ENCODE peak calls at places on chromosomes 3 and 15, in five cellular contexts. E, J, K, S and Y are unnamed samples.

GRCh38 chr3:197435426-197435825 is 120.3 kb downstream of the BDH1 start:
- DNase-seq in E (no peak), J (no peak), K (no peak), S (no peak), Y (no peak)

GRCh38 chr3:172145287-172145686 is 105.9 kb downstream of the FNDC3B start:
- DNase-seq in E (no peak), J (no peak), K (no peak), S (no peak), Y (no peak)

GRCh38 chr15:60421544-60421943 is 23.8 kb upstream of the ANXA2 start:
- DNase-seq in E (no peak), J (peak; percentile 89), K (peak; percentile 63), S (no peak), Y (no peak)

GRCh38 chr15:53539878-53540277 is 219.6 kb downstream of the WDR72 start:
- DNase-seq in E (no peak), J (no peak), K (no peak), S (no peak), Y (no peak)

GRCh38 chr3:115397433-115397832 is 225.9 kb upstream of the GAP43 start:
- DNase-seq in E (no peak), J (peak; percentile 76), K (no peak), S (no peak), Y (no peak)

GRCh38 chr3:157107644-157108133 is 52.3 kb downstream of the CCNL1 start:
- DNase-seq in E (no peak), J (no peak), K (no peak), S (no peak), Y (no peak)

GRCh38 chr3:190424478-190425439 is 24.9 kb downstream of the TMEM207 start:
- DNase-seq in E (peak; percentile 35), J (peak; percentile 76), K (peak; percentile 77), S (peak; percentile 79), Y (peak; percentile 75)

GRCh38 chr3:142817897-142818296 is 71.0 kb downstream of the PCOLCE2 start:
- DNase-seq in E (no peak), J (no peak), K (no peak), S (no peak), Y (no peak)

GRCh38 chr3:137970914-137971831 is 38.8 kb upstream of the CLDN18 start:
- DNase-seq in E (peak; percentile 62), J (peak; percentile 50), K (peak; percentile 64), S (peak; percentile 93), Y (peak; percentile 90)

GRCh38 chr15:39299506-39300267 is 281.2 kb upstream of the THBS1 start:
- DNase-seq in E (no peak), J (peak; percentile 71), K (no peak), S (no peak), Y (no peak)
- H3K14ac ChIP-seq in E (no peak overlapping the region), J (peak overlapping the region; percentile 98), K (no peak overlapping the region), S (no peak overlapping the region), Y (no peak overlapping the region)

GRCh38 chr3:152199069-152199838 is 69.5 kb upstream of the MBNL1 start:
- DNase-seq in E (no peak), J (no peak), K (no peak), S (no peak), Y (no peak)

GRCh38 chr3:152197937-152198336 is 70.8 kb upstream of the MBNL1 start:
- DNase-seq in E (no peak), J (no peak), K (no peak), S (no peak), Y (no peak)

GRCh38 chr3:152198655-152199054 is 70.1 kb upstream of the MBNL1 start:
- DNase-seq in E (no peak), J (no peak), K (no peak), S (no peak), Y (no peak)

GRCh38 chr3:152202976-152203626 is 65.6 kb upstream of the MBNL1 start:
- DNase-seq in E (no peak), J (no peak), K (no peak), S (no peak), Y (no peak)

DNA sequence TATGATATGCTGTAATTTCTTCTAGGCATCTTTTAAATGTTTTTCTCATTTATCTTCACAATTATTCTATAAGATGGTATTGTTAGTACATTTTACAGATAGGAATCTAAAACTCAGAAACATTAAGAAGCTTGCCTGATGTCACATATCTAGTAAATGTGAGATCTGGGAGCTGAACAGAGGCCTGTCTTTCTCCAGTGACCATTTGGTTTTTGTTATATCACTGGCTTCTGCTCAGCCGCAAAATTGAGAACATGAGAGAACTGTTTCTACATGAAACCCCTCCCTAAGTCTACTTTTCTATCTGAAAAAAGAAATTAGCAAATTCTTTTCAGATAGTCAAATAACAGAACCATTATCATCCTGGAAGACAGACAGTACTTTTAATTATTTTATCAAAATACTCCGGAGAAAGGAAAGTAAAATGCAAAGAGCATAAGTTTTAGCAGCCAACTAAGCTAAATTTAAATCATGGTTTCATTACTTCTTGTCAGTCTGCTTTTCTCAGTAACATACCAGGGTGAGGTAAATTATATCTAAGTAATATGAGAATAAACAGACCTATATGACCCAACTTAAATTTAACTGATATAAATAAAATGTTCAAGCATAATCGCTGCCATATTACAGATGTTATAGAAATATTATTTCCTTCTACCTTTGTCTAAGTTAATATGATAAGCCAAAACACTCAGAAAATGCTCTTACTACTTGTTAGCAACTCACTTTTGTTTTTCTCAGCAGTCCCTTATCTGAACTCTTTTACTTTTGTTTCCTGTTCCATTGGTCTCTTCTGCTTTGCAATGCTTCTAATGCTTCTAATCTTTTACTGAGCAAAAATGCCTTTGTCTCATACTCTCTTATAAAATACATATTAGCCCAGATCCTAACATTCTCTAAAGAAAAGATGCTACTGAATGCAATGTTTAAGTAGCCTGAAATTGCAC is 68.0 kb upstream of the MBNL1 start:
- DNase-seq in E (no peak), J (no peak), K (no peak), S (no peak), Y (no peak)
- H3K4me1 ChIP-seq in E (no peaks in the 10 kb centered on the region), J (peaks cover 4% of the 10 kb centered on the region), K (no peaks in the 10 kb centered on the region), S (no peaks in the 10 kb centered on the region), Y (no peaks in the 10 kb centered on the region)

DNA sequence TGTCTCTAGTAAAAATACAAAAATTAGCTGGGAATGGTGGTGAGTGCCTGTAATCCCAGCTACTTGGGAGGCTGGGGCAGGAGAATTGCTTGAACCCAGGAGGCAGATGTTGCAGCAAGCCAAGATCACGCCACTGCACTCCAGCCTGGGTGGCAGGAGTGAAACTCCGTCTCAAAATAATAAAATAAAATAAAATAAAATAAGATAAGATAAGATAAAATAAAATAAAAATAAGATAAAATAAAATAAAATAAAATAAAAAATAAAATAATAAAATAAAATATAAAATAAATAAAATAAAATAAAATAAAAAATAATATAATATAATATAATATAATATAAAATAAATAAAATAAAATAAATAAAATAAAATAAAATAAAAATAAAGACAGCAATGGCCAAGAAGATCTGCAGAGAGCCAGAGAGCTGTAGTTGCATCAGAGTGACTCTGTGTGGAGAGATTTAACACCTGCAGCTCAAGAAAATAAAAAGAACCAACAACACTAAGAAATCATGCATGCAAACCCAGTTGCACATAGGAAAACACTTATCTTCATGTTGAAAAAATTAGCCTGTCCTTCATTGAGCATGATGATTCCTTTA is 25.9 kb downstream of the LIPH start:
- DNase-seq in E (no peak), J (no peak), K (no peak), S (no peak), Y (no peak)
- H2AK5ac ChIP-seq in E (no peak overlapping the region), J (no peak overlapping the region), K (no peak overlapping the region), S (no peak overlapping the region), Y (no peak overlapping the region)

GRCh38 chr15:100900895-100901169 is 18.3 kb upstream of the LRRK1 start:
- DNase-seq in E (no peak), J (no peak), K (no peak), S (no peak), Y (no peak)
- H3K14ac ChIP-seq in E (no peak overlapping the region), J (no peak overlapping the region), K (no peak overlapping the region), S (no peak overlapping the region), Y (no peak overlapping the region)

GRCh38 chr15:68589012-68589411 is 10.2 kb downstream of the CORO2B start:
- DNase-seq in E (no peak), J (no peak), K (no peak), S (no peak), Y (no peak)
- H3K4me1 ChIP-seq in E (peaks cover 18% of the 10 kb centered on the region), J (peaks cover 34% of the 10 kb centered on the region), K (peaks cover 55% of the 10 kb centered on the region), S (peaks cover 9% of the 10 kb centered on the region), Y (no peaks in the 10 kb centered on the region)

GRCh38 chr15:40334941-40335795 is 5.6 kb downstream of the CCDC9B start:
- DNase-seq in E (no peak), J (no peak), K (no peak), S (peak; percentile 55), Y (no peak)
- H2AK5ac ChIP-seq in E (peak overlapping the region; percentile 72), J (peak overlapping the region; percentile 87), K (peak overlapping the region; percentile 41), S (no peak overlapping the region), Y (no peak overlapping the region)

DNA sequence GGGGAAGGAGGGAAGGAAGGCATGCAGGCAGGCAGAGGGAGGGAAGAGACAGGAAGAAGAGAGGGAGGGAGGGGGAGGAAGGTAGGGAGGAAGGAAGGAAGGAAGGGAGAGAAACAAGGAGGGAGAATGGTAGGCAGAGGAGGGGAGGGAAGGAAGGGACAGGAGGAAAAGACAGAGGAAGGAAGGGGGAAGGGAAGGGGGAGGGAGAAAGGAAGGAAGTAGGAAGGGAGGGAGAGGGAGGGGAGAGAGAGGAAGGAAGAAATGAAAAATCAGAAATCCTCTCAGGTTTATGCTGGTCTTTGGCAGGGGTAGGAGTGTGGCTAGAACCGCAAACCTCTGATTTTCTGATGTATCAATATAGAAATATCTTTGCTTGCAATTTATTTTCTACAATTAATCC is 4.2 kb downstream of the PRTG start:
- DNase-seq in E (no peak), J (no peak), K (peak; percentile 26), S (no peak), Y (no peak)
- H3K14ac ChIP-seq in E (no peak overlapping the region), J (no peak overlapping the region), K (no peak overlapping the region), S (no peak overlapping the region), Y (no peak overlapping the region)

GRCh38 chr3:37907906-37908305 is 46.2 kb downstream of the CTDSPL start:
- DNase-seq in E (no peak), J (no peak), K (no peak), S (no peak), Y (no peak)
- H3K4me1 ChIP-seq in E (peaks cover 37% of the 10 kb centered on the region), J (peaks cover 25% of the 10 kb centered on the region), K (peaks cover 34% of the 10 kb centered on the region), S (peaks cover 14% of the 10 kb centered on the region), Y (peaks cover 5% of the 10 kb centered on the region)

DNA sequence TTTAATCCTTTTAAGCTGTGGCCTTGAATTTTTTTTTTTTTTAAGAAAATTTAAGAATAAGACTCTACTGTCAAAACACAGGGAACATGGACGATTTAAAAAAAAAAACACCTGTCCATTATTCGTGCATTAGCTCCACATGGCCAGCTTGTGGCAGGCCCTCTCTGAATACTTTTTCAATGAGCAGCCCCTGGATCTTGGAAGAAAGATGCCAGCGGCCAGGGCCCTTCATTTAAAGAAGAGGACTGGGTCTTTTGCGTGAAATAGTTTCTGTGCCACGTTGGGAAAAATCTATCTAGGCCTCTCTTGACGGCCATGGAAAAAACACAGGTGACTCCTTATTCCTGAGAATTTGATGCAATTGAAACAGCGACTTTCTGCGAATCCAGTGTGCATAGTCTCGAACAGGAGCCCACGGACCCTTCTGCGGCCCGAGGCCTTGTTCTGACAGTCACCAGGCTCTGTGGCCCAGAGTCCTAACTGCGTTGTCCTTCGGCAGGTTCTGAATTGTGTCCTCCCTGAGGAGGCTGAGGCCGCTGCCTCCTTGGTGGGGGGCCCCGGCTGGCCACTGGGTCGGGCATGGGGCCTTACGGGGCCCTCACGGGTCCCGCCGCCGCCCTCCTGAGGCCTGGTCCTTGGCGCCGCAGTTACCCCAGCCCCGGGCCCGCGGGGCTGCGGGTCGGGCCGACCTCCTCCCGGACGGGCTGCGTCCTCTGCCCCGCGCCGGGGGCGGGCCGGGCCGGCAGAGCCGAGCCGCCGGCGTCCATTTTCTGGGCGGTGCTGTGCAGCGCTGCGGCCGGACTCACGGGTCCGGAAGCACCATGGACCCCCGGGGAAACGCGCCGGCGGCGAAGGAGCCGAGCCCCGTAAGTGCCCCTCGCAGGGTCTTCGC is 33.5 kb downstream of the ZBTB38 start:
- DNase-seq in E (no peak), J (no peak), K (peak; percentile 52), S (peak; percentile 69), Y (peak; percentile 52)
- H2AK5ac ChIP-seq in E (peak overlapping the region; percentile 39), J (peak overlapping the region; percentile 98), K (no peak overlapping the region), S (no peak overlapping the region), Y (no peak overlapping the region)